ENCODE peak calls at places on chromosomes 7 and 10, in four cellular contexts. A is tibial nerve, B is tibial artery, S is cardiac muscle cell. D is an unnamed sample. For H3K27me3, the result is how much of the 10 kb centered on the place peaks cover.

GRCh38 chr10:129607607-129608006 is 140.6 kb downstream of the MGMT start:
- DNase-seq in B (no peak), S (no peak), A (no peak), D (no peak)

GRCh38 chr10:30437039-30437781 is 3.2 kb downstream of the MAP3K8 start:
- DNase-seq in A (no peak), B (no peak), S (no peak), D (peak)

GRCh38 chr10:57692255-57692980 is 575.3 kb downstream of the IPMK start:
- DNase-seq in S (peak), A (no peak), B (no peak), D (no peak)

GRCh38 chr7:100600222-100601038 is 1.7 kb upstream of the PCOLCE start:
- DNase-seq in B (no peak), S (no peak), A (peak), D (no peak)

GRCh38 chr10:84391326-84391725 is 62.9 kb downstream of the CCSER2 start:
- DNase-seq in B (no peak), S (no peak), A (no peak), D (no peak)

GRCh38 chr10:131692686-131693334 is 208.0 kb upstream of the PPP2R2D start:
- DNase-seq in S (no peak), B (no peak), A (no peak), D (no peak)

GRCh38 chr7:112668561-112668960 is 121.6 kb downstream of the TMEM168 start:
- DNase-seq in S (no peak), A (no peak), B (no peak), D (no peak)

GRCh38 chr10:113310317-113310716 is 242.5 kb upstream of the HABP2 start:
- DNase-seq in S (no peak), A (no peak), B (no peak), D (no peak)

GRCh38 chr10:103691723-103692380 is 163.5 kb downstream of the SH3PXD2A start:
- DNase-seq in B (no peak), S (no peak), A (no peak), D (no peak)

GRCh38 chr7:903921-904755 is 27.8 kb downstream of the GET4 start:
- DNase-seq in B (no peak), S (no peak), A (no peak), D (no peak)

GRCh38 chr7:106794276-106795136 is 70.6 kb upstream of the PIK3CG start:
- DNase-seq in A (no peak), S (no peak), B (no peak), D (no peak)

DNA sequence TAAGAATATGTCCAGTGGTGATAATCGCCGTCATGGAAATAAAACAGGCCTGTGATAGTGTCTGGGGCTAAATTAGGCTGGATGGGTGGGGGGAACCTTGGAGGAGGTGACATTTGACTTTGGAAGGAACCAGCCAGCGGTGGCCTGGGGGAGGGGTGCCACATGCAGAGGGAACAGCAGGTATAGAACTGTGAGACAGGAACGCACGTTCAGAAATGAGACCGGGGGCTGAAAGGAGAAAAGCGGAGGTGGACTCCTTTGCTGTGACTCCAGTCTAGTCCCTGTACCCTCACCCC is 2.6 kb upstream of the CYP26A1 start:
- DNase-seq in B (no peak), A (no peak), S (no peak), D (no peak)
- H3K27me3 ChIP-seq in B (under half), A (half or more), S (half or more), D (under half)

GRCh38 chr7:128755816-128756476 is 16.8 kb downstream of the CALU start:
- DNase-seq in B (peak), A (no peak), S (no peak), D (no peak)
- H3K27ac ChIP-seq in B (peak), A (no peak), S (no peak), D (no peak)

DNA sequence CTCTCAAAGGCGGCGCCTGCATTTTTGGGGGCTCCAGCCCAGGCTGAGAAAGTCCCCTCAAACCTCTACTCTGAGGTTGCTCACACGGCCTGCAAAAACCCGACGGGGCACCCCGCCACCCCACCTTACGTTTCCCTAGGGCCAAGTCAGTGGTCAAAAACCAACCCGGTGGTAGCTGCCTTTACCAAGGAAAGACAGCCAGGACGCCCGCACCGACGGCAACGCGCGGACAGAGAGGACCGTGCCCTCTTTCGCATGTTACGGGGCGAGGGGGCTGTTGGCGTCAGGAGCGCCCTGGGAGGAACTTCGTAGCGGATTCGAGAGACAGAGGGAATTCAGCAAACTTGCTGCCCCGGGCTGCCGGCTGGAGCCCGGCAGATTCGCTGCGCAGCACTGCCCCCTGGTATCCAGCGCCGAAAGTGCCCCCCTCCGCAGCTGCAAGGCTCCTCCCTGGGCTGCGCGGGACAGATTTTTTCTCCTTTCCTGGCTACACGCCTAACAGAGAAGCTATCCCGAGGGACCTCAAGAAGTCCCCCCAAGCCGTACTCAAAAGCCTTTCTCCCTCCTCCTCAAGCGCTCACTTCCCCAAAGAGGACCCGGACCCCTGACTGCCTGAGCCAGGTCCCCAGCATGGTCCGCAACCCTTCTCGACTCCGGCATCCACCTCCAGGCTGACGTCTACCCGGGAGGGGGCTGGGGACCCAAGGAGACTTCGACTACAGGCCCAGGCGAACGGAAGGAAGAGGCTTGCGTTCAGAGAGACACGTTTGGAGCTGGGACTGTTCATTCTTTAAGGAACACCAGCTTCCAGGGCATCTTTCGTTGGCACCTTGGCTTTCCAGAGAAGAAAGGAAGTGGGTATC is 27.7 kb upstream of the VAX1 start:
- DNase-seq in A (no peak), B (no peak), S (peak), D (no peak)
- H3K27me3 ChIP-seq in A (half or more), B (under half), S (half or more), D (under half)

GRCh38 chr10:111481271-111482073 is 404.6 kb downstream of the ADRA2A start:
- DNase-seq in B (no peak), S (no peak), A (no peak), D (no peak)

GRCh38 chr10:111482074-111482350 is 405.2 kb downstream of the ADRA2A start:
- DNase-seq in S (no peak), B (no peak), A (no peak), D (no peak)

GRCh38 chr10:111486346-111486745 is 409.5 kb downstream of the ADRA2A start:
- DNase-seq in B (no peak), S (no peak), A (no peak), D (no peak)

GRCh38 chr10:111479966-111480365 is 403.1 kb downstream of the ADRA2A start:
- DNase-seq in S (no peak), B (no peak), A (no peak), D (no peak)

DNA sequence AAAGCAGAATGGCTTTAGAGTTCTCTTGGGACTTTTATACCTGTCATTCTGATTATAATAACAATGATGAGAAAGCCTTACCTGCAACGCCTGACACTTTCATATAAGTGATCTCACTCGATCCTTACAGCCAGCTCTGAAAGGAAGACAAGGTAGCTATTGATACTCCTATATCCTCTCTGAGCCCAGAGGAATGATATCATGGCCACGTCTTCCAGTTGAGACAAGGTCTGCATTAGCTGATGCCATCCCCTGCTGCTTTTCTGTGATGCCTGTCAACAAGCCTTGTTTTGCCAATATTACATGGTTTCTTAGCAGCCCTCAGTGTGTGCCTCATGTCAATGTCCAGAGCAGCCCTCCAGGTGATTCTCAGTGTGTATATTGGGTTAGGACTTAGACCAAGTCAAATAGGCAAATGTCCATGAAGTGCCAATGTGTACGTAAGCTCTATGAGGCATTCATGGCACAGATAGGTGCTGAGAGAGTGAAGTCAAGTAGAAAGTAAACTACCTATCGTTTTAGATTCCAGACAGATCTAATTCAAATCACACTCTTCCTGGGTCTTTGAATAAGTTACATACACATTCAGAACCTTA is 405.9 kb downstream of the ADRA2A start:
- DNase-seq in B (no peak), S (no peak), A (no peak), D (no peak)
- H3K27ac ChIP-seq in B (no peak), S (no peak), A (no peak), D (no peak)

DNA sequence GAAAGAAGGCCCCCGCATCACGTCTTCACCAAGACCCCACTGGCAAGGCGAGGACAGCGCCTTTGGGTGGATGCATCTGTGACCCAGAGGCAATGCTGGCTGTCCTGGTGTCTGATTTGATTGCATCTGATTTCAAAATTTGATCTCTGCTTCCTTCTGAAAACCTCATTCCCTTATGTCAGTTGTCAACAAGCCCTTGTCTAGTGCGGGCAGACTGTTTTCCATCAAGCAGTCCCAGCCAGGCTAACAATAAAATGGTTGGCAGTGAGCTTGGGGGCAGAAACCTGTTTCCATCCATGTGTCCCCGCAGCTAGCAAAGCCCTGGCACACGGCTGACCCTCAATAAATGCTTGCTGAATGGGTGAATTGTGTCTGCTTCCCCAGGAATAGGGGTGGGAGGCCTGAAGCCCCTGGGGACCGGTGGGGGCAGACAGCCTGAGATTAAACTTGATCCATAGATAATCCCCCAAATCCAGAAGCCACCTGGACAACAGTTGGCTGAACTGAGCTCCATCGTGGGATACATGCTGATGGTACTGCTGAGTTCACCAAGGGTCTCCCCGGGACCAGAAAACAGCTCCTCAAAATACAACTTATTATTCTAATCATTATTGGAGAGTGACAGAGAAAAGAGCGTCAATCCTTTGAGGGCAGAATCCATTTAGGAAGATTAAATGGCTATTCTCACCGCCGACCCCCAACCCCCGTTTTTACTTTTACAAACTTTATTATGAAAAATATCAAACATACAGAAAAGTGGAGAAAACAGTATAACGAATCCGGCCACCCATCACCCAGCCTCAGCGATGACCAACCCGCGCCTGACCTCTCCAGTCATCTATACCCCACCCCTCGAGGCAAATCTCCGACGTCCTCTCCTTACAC is 912 bp upstream of the DUSP5 start:
- DNase-seq in S (no peak), B (no peak), A (peak), D (no peak)
- H3K27me3 ChIP-seq in S (under half), B (under half), A (under half), D (under half)

GRCh38 chr10:48604039-48604407 is 850 bp downstream of the ARHGAP22 start:
- DNase-seq in B (no peak), A (no peak), S (no peak), D (no peak)

GRCh38 chr10:48602401-48603135 is 2.3 kb downstream of the ARHGAP22 start:
- DNase-seq in S (no peak), A (no peak), B (no peak), D (no peak)

GRCh38 chr10:48604408-48605263 is at the start of gene ARHGAP22:
- DNase-seq in A (peak), S (peak), B (peak), D (no peak)

GRCh38 chr10:48605264-48605615 is 367 bp upstream of the ARHGAP22 start:
- DNase-seq in B (no peak), A (no peak), S (no peak), D (no peak)

DNA sequence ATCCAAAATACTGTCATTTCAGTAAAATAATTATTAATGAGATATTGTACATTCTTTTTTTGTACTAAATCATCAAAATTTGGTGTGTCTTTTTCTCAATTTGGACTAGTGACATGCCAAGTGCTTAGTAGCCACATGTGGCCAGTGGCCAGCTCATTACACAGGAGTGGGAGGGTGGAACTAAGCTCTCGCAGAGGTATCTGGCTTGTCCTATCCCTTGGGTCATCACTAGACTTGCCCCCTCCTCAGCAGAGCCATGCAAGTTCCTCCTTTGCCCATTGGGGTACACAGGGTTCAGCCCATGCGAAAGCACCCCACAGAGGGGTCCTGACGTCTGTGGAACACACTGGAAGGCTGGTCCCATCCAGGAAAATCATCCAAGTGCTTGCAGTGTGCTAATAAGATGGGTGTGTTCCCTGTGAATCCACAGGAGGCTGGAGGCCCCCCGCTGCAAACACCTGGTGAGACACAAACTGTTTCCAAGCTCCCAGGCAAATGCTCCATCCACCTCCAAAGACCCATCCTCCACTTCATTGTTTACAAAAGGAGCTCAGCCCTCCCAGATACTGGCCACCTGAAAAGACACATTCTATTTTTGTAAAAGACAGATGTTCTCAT is 1.3 kb downstream of the ARHGAP22 start:
- DNase-seq in B (no peak), S (no peak), A (no peak), D (no peak)
- H3K27ac ChIP-seq in B (no peak), S (no peak), A (no peak), D (no peak)

DNA sequence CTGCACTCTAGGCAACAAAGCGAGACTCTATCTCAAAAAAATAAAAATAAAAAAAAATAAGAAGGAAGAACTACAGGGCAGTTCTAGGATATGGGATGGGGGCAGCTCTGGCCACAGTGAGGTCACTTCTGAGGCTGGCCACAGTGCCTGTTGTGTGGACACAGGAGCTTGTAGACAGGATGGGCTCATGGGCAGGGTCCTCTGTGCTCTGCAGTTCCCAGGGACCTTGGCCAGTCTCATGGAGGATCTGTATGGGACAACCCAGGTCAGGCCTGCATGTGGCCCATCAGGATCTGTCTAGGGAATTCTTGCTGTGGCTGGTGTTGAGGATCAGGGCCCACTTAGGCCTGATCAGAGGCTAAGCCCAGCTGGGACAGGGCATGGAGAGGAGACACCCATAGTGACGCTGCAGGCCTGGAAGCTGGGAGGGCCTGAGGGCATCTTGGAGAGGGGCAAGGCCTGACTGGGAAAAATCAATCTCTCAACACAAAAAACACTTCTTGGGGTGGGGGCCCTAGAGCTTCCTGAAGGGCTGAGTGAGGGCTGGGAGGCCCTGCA is 19.4 kb upstream of the PAX2 start:
- DNase-seq in A (no peak), S (no peak), B (no peak), D (no peak)
- H3K27me3 ChIP-seq in A (half or more), S (half or more), B (under half), D (under half)

DNA sequence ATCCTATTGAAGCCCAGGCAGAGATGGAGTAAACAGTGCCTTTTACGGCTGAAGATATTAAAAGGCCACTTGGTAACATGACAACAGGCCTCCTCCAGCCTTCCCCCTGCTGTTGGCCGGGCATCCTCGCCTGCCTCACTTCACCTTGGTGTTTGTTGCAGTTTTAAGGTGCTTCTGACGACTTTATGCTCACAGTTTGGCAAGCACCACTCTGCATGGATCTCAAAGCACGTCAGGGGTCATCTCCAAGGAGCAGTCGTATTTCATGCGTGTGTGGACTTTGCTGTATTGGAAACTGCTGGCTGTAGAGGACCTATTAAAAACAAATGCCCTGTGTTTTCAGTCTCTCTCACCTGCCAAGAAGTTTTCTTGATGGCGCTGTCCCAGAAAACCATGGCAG is 483.1 kb downstream of the RPS24 start:
- DNase-seq in B (no peak), S (no peak), A (no peak), D (no peak)
- H3K27ac ChIP-seq in B (no peak), S (no peak), A (no peak), D (no peak)

DNA sequence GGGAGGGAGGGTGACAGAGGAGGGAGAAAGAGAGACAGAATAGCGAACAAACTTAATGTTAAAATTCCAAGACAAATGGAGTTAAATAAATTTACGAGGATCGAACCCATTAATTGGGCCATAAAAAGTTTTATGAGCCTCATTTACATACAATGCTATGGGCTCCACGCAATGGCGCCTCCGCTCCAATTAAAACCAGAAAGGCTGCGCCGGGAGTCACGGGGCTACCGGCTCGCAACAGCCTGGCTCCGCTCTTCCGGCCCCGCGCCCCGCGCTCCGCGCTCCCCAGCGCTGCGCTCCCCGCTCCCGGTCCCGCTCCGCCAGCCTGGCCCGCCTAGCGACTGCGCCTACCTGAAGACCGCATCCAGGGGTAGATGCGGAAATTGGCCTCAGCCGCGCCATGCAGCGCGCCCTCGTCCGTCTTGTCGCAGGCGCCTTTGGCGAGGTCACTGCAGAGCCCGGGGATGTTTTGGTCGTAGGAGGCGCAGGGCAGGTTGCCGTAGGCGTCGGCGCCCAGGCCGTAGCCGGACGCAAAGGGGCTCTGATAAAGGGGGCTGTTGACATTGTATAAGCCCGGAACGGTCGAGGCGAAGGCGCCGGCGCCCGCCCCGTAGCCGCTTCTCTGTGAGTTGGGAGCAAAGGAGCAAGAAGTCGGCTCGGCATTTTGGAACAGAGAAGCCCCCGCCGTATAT is 513 bp downstream of the HOXA7 start:
- DNase-seq in B (no peak), S (no peak), A (no peak), D (no peak)
- H3K27me3 ChIP-seq in B (under half), S (half or more), A (half or more), D (half or more)